ENCODE peak calls at places on chromosomes 12 and 14, in six cellular contexts. One of them, this sample, is unnamed.

GRCh38 chr14:24291446-24292117 is 8.0 kb downstream of the DHRS1 start:
- DNase-seq in iPS-NIHi11: no peak
- DNase-seq in neural crest cell: no peak
- DNase-seq in non-pigmented ciliary epithelial cell: no peak
- DNase-seq in uterus: no peak
- DNase-seq in activated naive CD8-positive, alpha-beta T cell treated with anti-CD3 and anti-CD28 coated beads for 36 hours: no peak
- DNase-seq in this sample: no peak

GRCh38 chr12:62919827-62920226 is 15.1 kb downstream of the PPM1H start:
- DNase-seq in iPS-NIHi11: no peak
- DNase-seq in neural crest cell: no peak
- DNase-seq in non-pigmented ciliary epithelial cell: no peak
- DNase-seq in uterus: no peak
- DNase-seq in activated naive CD8-positive, alpha-beta T cell treated with anti-CD3 and anti-CD28 coated beads for 36 hours: no peak
- DNase-seq in this sample: peak; percentile 69

GRCh38 chr14:73634333-73634833 is 10.4 kb upstream of the DNAL1 start:
- DNase-seq in iPS-NIHi11: peak; percentile 86
- DNase-seq in neural crest cell: peak; percentile 36
- DNase-seq in non-pigmented ciliary epithelial cell: no peak
- DNase-seq in uterus: no peak
- DNase-seq in activated naive CD8-positive, alpha-beta T cell treated with anti-CD3 and anti-CD28 coated beads for 36 hours: peak; percentile 11
- DNase-seq in this sample: peak; percentile 28

GRCh38 chr12:77963576-77964178 is 133.0 kb downstream of the NAV3 start:
- DNase-seq in iPS-NIHi11: no peak
- DNase-seq in neural crest cell: no peak
- DNase-seq in non-pigmented ciliary epithelial cell: no peak
- DNase-seq in uterus: no peak
- DNase-seq in activated naive CD8-positive, alpha-beta T cell treated with anti-CD3 and anti-CD28 coated beads for 36 hours: no peak
- DNase-seq in this sample: no peak

GRCh38 chr12:108839011-108839889 is 18.1 kb downstream of the SSH1 start:
- DNase-seq in iPS-NIHi11: no peak
- DNase-seq in neural crest cell: no peak
- DNase-seq in non-pigmented ciliary epithelial cell: no peak
- DNase-seq in uterus: peak; percentile 75
- DNase-seq in activated naive CD8-positive, alpha-beta T cell treated with anti-CD3 and anti-CD28 coated beads for 36 hours: no peak
- DNase-seq in this sample: no peak

GRCh38 chr12:104533134-104533533 is 76.4 kb downstream of the CHST11 start:
- DNase-seq in iPS-NIHi11: no peak
- DNase-seq in neural crest cell: no peak
- DNase-seq in non-pigmented ciliary epithelial cell: no peak
- DNase-seq in uterus: no peak
- DNase-seq in activated naive CD8-positive, alpha-beta T cell treated with anti-CD3 and anti-CD28 coated beads for 36 hours: no peak
- DNase-seq in this sample: no peak

GRCh38 chr12:90305379-90305778 is 596.7 kb upstream of the ATP2B1 start:
- DNase-seq in iPS-NIHi11: peak; percentile 20
- DNase-seq in neural crest cell: no peak
- DNase-seq in non-pigmented ciliary epithelial cell: no peak
- DNase-seq in uterus: no peak
- DNase-seq in activated naive CD8-positive, alpha-beta T cell treated with anti-CD3 and anti-CD28 coated beads for 36 hours: no peak
- DNase-seq in this sample: peak; percentile 66

GRCh38 chr14:28952707-28953106 is 186.1 kb downstream of the FOXG1 start:
- DNase-seq in iPS-NIHi11: no peak
- DNase-seq in neural crest cell: no peak
- DNase-seq in non-pigmented ciliary epithelial cell: no peak
- DNase-seq in uterus: no peak
- DNase-seq in activated naive CD8-positive, alpha-beta T cell treated with anti-CD3 and anti-CD28 coated beads for 36 hours: no peak
- DNase-seq in this sample: no peak

GRCh38 chr12:55820679-55821078 is 2.8 kb downstream of the ORMDL2 start:
- DNase-seq in iPS-NIHi11: no peak
- DNase-seq in neural crest cell: no peak
- DNase-seq in non-pigmented ciliary epithelial cell: no peak
- DNase-seq in uterus: no peak
- DNase-seq in activated naive CD8-positive, alpha-beta T cell treated with anti-CD3 and anti-CD28 coated beads for 36 hours: no peak
- DNase-seq in this sample: no peak

GRCh38 chr12:99736760-99737159 is 89.2 kb downstream of the GARIN6 start:
- DNase-seq in iPS-NIHi11: no peak
- DNase-seq in neural crest cell: no peak
- DNase-seq in non-pigmented ciliary epithelial cell: no peak
- DNase-seq in uterus: no peak
- DNase-seq in activated naive CD8-positive, alpha-beta T cell treated with anti-CD3 and anti-CD28 coated beads for 36 hours: no peak
- DNase-seq in this sample: no peak

GRCh38 chr12:131946757-131947156 is 3.0 kb upstream of the EP400 start:
- DNase-seq in iPS-NIHi11: no peak
- DNase-seq in neural crest cell: no peak
- DNase-seq in non-pigmented ciliary epithelial cell: no peak
- DNase-seq in uterus: no peak
- DNase-seq in activated naive CD8-positive, alpha-beta T cell treated with anti-CD3 and anti-CD28 coated beads for 36 hours: no peak
- DNase-seq in this sample: no peak

GRCh38 chr12:60308366-60309000 is 712.7 kb downstream of the SLC16A7 start:
- DNase-seq in iPS-NIHi11: no peak
- DNase-seq in neural crest cell: no peak
- DNase-seq in non-pigmented ciliary epithelial cell: peak; percentile 1
- DNase-seq in uterus: no peak
- DNase-seq in activated naive CD8-positive, alpha-beta T cell treated with anti-CD3 and anti-CD28 coated beads for 36 hours: no peak
- DNase-seq in this sample: peak; percentile 51

GRCh38 chr12:9742665-9743064 is 9.8 kb upstream of the CLECL1 start:
- DNase-seq in iPS-NIHi11: no peak
- DNase-seq in neural crest cell: no peak
- DNase-seq in non-pigmented ciliary epithelial cell: no peak
- DNase-seq in uterus: no peak
- DNase-seq in activated naive CD8-positive, alpha-beta T cell treated with anti-CD3 and anti-CD28 coated beads for 36 hours: no peak
- DNase-seq in this sample: no peak

GRCh38 chr14:25400607-25401206 is 350.8 kb upstream of the STXBP6 start:
- DNase-seq in iPS-NIHi11: peak; percentile 33
- DNase-seq in neural crest cell: peak; percentile 56
- DNase-seq in non-pigmented ciliary epithelial cell: no peak
- DNase-seq in uterus: no peak
- DNase-seq in activated naive CD8-positive, alpha-beta T cell treated with anti-CD3 and anti-CD28 coated beads for 36 hours: peak; percentile 4
- DNase-seq in this sample: peak; percentile 50

GRCh38 chr12:68264175-68264863 is 10.9 kb upstream of the IL22 start:
- DNase-seq in iPS-NIHi11: no peak
- DNase-seq in neural crest cell: no peak
- DNase-seq in non-pigmented ciliary epithelial cell: no peak
- DNase-seq in uterus: no peak
- DNase-seq in activated naive CD8-positive, alpha-beta T cell treated with anti-CD3 and anti-CD28 coated beads for 36 hours: no peak
- DNase-seq in this sample: no peak

GRCh38 chr14:56724013-56724412 is 86.3 kb downstream of the OTX2 start:
- DNase-seq in iPS-NIHi11: no peak
- DNase-seq in neural crest cell: no peak
- DNase-seq in non-pigmented ciliary epithelial cell: no peak
- DNase-seq in uterus: no peak
- DNase-seq in activated naive CD8-positive, alpha-beta T cell treated with anti-CD3 and anti-CD28 coated beads for 36 hours: no peak
- DNase-seq in this sample: no peak

GRCh38 chr14:94689218-94689984 is 77.2 kb downstream of the SERPINA3 start:
- DNase-seq in iPS-NIHi11: peak; percentile 95
- DNase-seq in neural crest cell: peak; percentile 90
- DNase-seq in non-pigmented ciliary epithelial cell: no peak
- DNase-seq in uterus: peak; percentile 30
- DNase-seq in activated naive CD8-positive, alpha-beta T cell treated with anti-CD3 and anti-CD28 coated beads for 36 hours: peak; percentile 63
- DNase-seq in this sample: peak; percentile 50

GRCh38 chr12:3490848-3491382 is at the start of gene PRMT8:
- DNase-seq in iPS-NIHi11: peak; percentile 72
- DNase-seq in neural crest cell: peak; percentile 48
- DNase-seq in non-pigmented ciliary epithelial cell: no peak
- DNase-seq in uterus: no peak
- DNase-seq in activated naive CD8-positive, alpha-beta T cell treated with anti-CD3 and anti-CD28 coated beads for 36 hours: no peak
- DNase-seq in this sample: no peak

GRCh38 chr14:33800735-33801163 is 150.1 kb downstream of the EGLN3 start:
- DNase-seq in iPS-NIHi11: no peak
- DNase-seq in neural crest cell: no peak
- DNase-seq in non-pigmented ciliary epithelial cell: no peak
- DNase-seq in uterus: no peak
- DNase-seq in activated naive CD8-positive, alpha-beta T cell treated with anti-CD3 and anti-CD28 coated beads for 36 hours: no peak
- DNase-seq in this sample: no peak

This sample was measured in kidney tubule cell.